ENCODE peak calls at places on chromosomes 13 and 19, in nine cellular contexts. One of them, this sample, is unnamed.

GRCh38 chr13:65985632-65986031 is 1244.5 kb downstream of the PCDH9 start:
- DNase-seq in A549: peak
- DNase-seq in neural progenitor cell: peak
- DNase-seq in cardiac muscle cell: no peak
- DNase-seq in AG04450: no peak
- DNase-seq in breast epithelium: no peak
- DNase-seq in colonic mucosa: peak
- DNase-seq in epithelial cell of proximal tubule: no peak
- DNase-seq in heart right ventricle: no peak
- DNase-seq in this sample: no peak

GRCh38 chr19:7540761-7541480 is 5.4 kb downstream of the PNPLA6 start:
- DNase-seq in A549: peak
- DNase-seq in neural progenitor cell: peak
- DNase-seq in cardiac muscle cell: peak
- DNase-seq in AG04450: no peak
- DNase-seq in breast epithelium: no peak
- DNase-seq in colonic mucosa: no peak
- DNase-seq in epithelial cell of proximal tubule: no peak
- DNase-seq in heart right ventricle: no peak
- DNase-seq in this sample: no peak

GRCh38 chr19:35155441-35155840 is 906 bp downstream of the FXYD5 start:
- DNase-seq in A549: no peak
- DNase-seq in neural progenitor cell: no peak
- DNase-seq in cardiac muscle cell: no peak
- DNase-seq in AG04450: no peak
- DNase-seq in breast epithelium: no peak
- DNase-seq in colonic mucosa: no peak
- DNase-seq in epithelial cell of proximal tubule: no peak
- DNase-seq in heart right ventricle: no peak
- DNase-seq in this sample: no peak

GRCh38 chr13:88887045-88887662 is 1216.0 kb downstream of the SLITRK5 start:
- DNase-seq in A549: no peak
- DNase-seq in neural progenitor cell: peak
- DNase-seq in cardiac muscle cell: peak
- DNase-seq in AG04450: no peak
- DNase-seq in breast epithelium: no peak
- DNase-seq in colonic mucosa: no peak
- DNase-seq in epithelial cell of proximal tubule: no peak
- DNase-seq in heart right ventricle: no peak
- DNase-seq in this sample: no peak

GRCh38 chr19:34459614-34460013 is 21.9 kb upstream of the WTIP start:
- DNase-seq in A549: no peak
- DNase-seq in neural progenitor cell: no peak
- DNase-seq in cardiac muscle cell: no peak
- DNase-seq in AG04450: no peak
- DNase-seq in breast epithelium: no peak
- DNase-seq in colonic mucosa: no peak
- DNase-seq in epithelial cell of proximal tubule: no peak
- DNase-seq in heart right ventricle: no peak
- DNase-seq in this sample: no peak

GRCh38 chr13:93217701-93218100 is 8.9 kb upstream of the GPC6 start:
- DNase-seq in A549: no peak
- DNase-seq in neural progenitor cell: no peak
- DNase-seq in cardiac muscle cell: no peak
- DNase-seq in AG04450: no peak
- DNase-seq in breast epithelium: no peak
- DNase-seq in colonic mucosa: no peak
- DNase-seq in epithelial cell of proximal tubule: no peak
- DNase-seq in heart right ventricle: no peak
- DNase-seq in this sample: no peak

GRCh38 chr13:72970956-72971355 is 87.8 kb upstream of the KLF5 start:
- DNase-seq in A549: no peak
- DNase-seq in neural progenitor cell: no peak
- DNase-seq in cardiac muscle cell: no peak
- DNase-seq in AG04450: peak
- DNase-seq in breast epithelium: no peak
- DNase-seq in colonic mucosa: no peak
- DNase-seq in epithelial cell of proximal tubule: no peak
- DNase-seq in heart right ventricle: no peak
- DNase-seq in this sample: no peak

GRCh38 chr13:28505543-28506135 is 10.7 kb upstream of the FLT1 start:
- DNase-seq in A549: no peak
- DNase-seq in neural progenitor cell: no peak
- DNase-seq in cardiac muscle cell: no peak
- DNase-seq in AG04450: no peak
- DNase-seq in breast epithelium: no peak
- DNase-seq in colonic mucosa: no peak
- DNase-seq in epithelial cell of proximal tubule: no peak
- DNase-seq in heart right ventricle: no peak
- DNase-seq in this sample: no peak

GRCh38 chr19:3849092-3849491 is 19.7 kb downstream of the ZFR2 start:
- DNase-seq in A549: no peak
- DNase-seq in neural progenitor cell: peak
- DNase-seq in cardiac muscle cell: peak
- DNase-seq in AG04450: no peak
- DNase-seq in breast epithelium: no peak
- DNase-seq in colonic mucosa: no peak
- DNase-seq in epithelial cell of proximal tubule: no peak
- DNase-seq in heart right ventricle: peak
- DNase-seq in this sample: no peak

GRCh38 chr19:29667941-29668340 is 2.7 kb downstream of the PLEKHF1 start:
- DNase-seq in A549: no peak
- DNase-seq in neural progenitor cell: no peak
- DNase-seq in cardiac muscle cell: no peak
- DNase-seq in AG04450: no peak
- DNase-seq in breast epithelium: no peak
- DNase-seq in colonic mucosa: no peak
- DNase-seq in epithelial cell of proximal tubule: no peak
- DNase-seq in heart right ventricle: no peak
- DNase-seq in this sample: no peak

GRCh38 chr19:15641901-15642491 is 1.3 kb downstream of the CYP4F3 start:
- DNase-seq in A549: no peak
- DNase-seq in neural progenitor cell: no peak
- DNase-seq in cardiac muscle cell: no peak
- DNase-seq in AG04450: no peak
- DNase-seq in breast epithelium: no peak
- DNase-seq in colonic mucosa: no peak
- DNase-seq in epithelial cell of proximal tubule: no peak
- DNase-seq in heart right ventricle: no peak
- DNase-seq in this sample: no peak

GRCh38 chr19:17170538-17171297 is 44.4 kb upstream of the USE1 start:
- DNase-seq in A549: no peak
- DNase-seq in neural progenitor cell: no peak
- DNase-seq in cardiac muscle cell: no peak
- DNase-seq in AG04450: no peak
- DNase-seq in breast epithelium: no peak
- DNase-seq in colonic mucosa: no peak
- DNase-seq in epithelial cell of proximal tubule: no peak
- DNase-seq in heart right ventricle: no peak
- DNase-seq in this sample: no peak

GRCh38 chr13:99155821-99156220 is 44.8 kb upstream of the UBAC2 start:
- DNase-seq in A549: no peak
- DNase-seq in neural progenitor cell: no peak
- DNase-seq in cardiac muscle cell: no peak
- DNase-seq in AG04450: no peak
- DNase-seq in breast epithelium: no peak
- DNase-seq in colonic mucosa: no peak
- DNase-seq in epithelial cell of proximal tubule: no peak
- DNase-seq in heart right ventricle: no peak
- DNase-seq in this sample: no peak

DNA sequence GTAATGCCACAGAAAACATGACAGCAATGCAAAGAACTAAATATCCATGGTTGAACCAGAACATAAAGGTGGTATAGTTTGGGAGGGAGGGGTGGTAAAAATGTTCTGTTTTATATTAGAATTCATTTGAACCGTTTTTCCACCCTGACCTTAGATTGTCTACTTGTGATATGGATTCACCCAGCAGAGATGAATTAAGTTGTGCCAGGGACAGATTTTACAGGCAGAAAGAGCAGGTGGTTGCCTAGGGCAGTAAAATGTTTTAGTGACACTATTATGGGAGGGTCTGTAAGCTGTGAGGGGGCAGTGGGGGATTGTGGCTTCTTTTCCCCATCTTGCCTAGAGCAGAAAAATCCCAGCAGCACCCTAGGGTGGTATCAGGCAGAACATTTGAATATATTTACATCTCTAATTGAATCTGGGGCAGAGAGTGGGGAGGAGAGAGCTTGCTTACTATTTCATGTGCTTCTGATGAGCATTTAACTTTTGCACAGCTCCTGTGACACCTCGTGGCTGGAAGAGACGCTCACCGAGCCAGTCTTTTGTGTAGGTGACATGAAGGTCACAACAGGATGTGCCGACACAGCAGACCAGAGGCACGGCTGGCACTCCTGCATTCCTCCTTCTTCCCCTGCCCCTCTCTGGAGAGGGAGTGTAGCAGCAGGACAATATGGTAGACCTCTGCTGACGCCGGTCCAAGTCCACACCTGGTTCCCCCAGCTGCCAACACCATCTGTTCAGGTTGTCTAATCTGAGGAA is 452.3 kb downstream of the IRS2 start:
- DNase-seq in A549: no peak
- DNase-seq in neural progenitor cell: no peak
- DNase-seq in cardiac muscle cell: no peak
- DNase-seq in AG04450: no peak
- DNase-seq in breast epithelium: no peak
- DNase-seq in colonic mucosa: no peak
- DNase-seq in epithelial cell of proximal tubule: no peak
- DNase-seq in heart right ventricle: peak
- DNase-seq in this sample: no peak
- TF ChIP-seq CTCF in A549: no peak
- TF ChIP-seq CTCF in neural progenitor cell: no peak
- TF ChIP-seq CTCF in cardiac muscle cell: no peak
- TF ChIP-seq CTCF in AG04450: no peak
- TF ChIP-seq CTCF in breast epithelium: no peak
- TF ChIP-seq CTCF in colonic mucosa: no peak
- TF ChIP-seq CTCF in epithelial cell of proximal tubule: no peak
- TF ChIP-seq CTCF in heart right ventricle: peak
- TF ChIP-seq CTCF in this sample: no peak

GRCh38 chr19:1510807-1511206 is 2.0 kb downstream of the ADAMTSL5 start:
- DNase-seq in A549: no peak
- DNase-seq in neural progenitor cell: no peak
- DNase-seq in cardiac muscle cell: no peak
- DNase-seq in AG04450: no peak
- DNase-seq in breast epithelium: no peak
- DNase-seq in colonic mucosa: no peak
- DNase-seq in epithelial cell of proximal tubule: no peak
- DNase-seq in heart right ventricle: no peak
- DNase-seq in this sample: no peak

GRCh38 chr19:1510442-1510806 is 2.4 kb downstream of the ADAMTSL5 start:
- DNase-seq in A549: no peak
- DNase-seq in neural progenitor cell: peak
- DNase-seq in cardiac muscle cell: no peak
- DNase-seq in AG04450: no peak
- DNase-seq in breast epithelium: no peak
- DNase-seq in colonic mucosa: no peak
- DNase-seq in epithelial cell of proximal tubule: no peak
- DNase-seq in heart right ventricle: no peak
- DNase-seq in this sample: no peak

GRCh38 chr19:1511318-1511988 is 1.4 kb downstream of the ADAMTSL5 start:
- DNase-seq in A549: no peak
- DNase-seq in neural progenitor cell: no peak
- DNase-seq in cardiac muscle cell: no peak
- DNase-seq in AG04450: no peak
- DNase-seq in breast epithelium: no peak
- DNase-seq in colonic mucosa: no peak
- DNase-seq in epithelial cell of proximal tubule: no peak
- DNase-seq in heart right ventricle: no peak
- DNase-seq in this sample: no peak

GRCh38 chr19:1512671-1513491 is at the start of gene ADAMTSL5:
- DNase-seq in A549: peak
- DNase-seq in neural progenitor cell: peak
- DNase-seq in cardiac muscle cell: peak
- DNase-seq in AG04450: no peak
- DNase-seq in breast epithelium: no peak
- DNase-seq in colonic mucosa: peak
- DNase-seq in epithelial cell of proximal tubule: no peak
- DNase-seq in heart right ventricle: peak
- DNase-seq in this sample: peak

GRCh38 chr19:1511989-1512338 is 855 bp downstream of the ADAMTSL5 start:
- DNase-seq in A549: no peak
- DNase-seq in neural progenitor cell: no peak
- DNase-seq in cardiac muscle cell: no peak
- DNase-seq in AG04450: no peak
- DNase-seq in breast epithelium: no peak
- DNase-seq in colonic mucosa: no peak
- DNase-seq in epithelial cell of proximal tubule: no peak
- DNase-seq in heart right ventricle: no peak
- DNase-seq in this sample: no peak
- H3K4me3 ChIP-seq in A549: no peak
- H3K4me3 ChIP-seq in neural progenitor cell: no peak
- H3K4me3 ChIP-seq in cardiac muscle cell: no peak
- H3K4me3 ChIP-seq in AG04450: no peak
- H3K4me3 ChIP-seq in breast epithelium: no peak
- H3K4me3 ChIP-seq in colonic mucosa: no peak
- H3K4me3 ChIP-seq in epithelial cell of proximal tubule: peak
- H3K4me3 ChIP-seq in heart right ventricle: peak
- H3K4me3 ChIP-seq in this sample: peak

GRCh38 chr13:113245858-113246791 is 36.7 kb downstream of the CUL4A start:
- DNase-seq in A549: peak
- DNase-seq in neural progenitor cell: peak
- DNase-seq in cardiac muscle cell: no peak
- DNase-seq in AG04450: no peak
- DNase-seq in breast epithelium: no peak
- DNase-seq in colonic mucosa: no peak
- DNase-seq in epithelial cell of proximal tubule: no peak
- DNase-seq in heart right ventricle: no peak
- DNase-seq in this sample: no peak
- TF ChIP-seq CTCF in A549: no peak
- TF ChIP-seq CTCF in neural progenitor cell: peak
- TF ChIP-seq CTCF in cardiac muscle cell: peak
- TF ChIP-seq CTCF in AG04450: peak
- TF ChIP-seq CTCF in breast epithelium: peak
- TF ChIP-seq CTCF in colonic mucosa: no peak
- TF ChIP-seq CTCF in epithelial cell of proximal tubule: peak
- TF ChIP-seq CTCF in heart right ventricle: peak
- TF ChIP-seq CTCF in this sample: peak

DNA sequence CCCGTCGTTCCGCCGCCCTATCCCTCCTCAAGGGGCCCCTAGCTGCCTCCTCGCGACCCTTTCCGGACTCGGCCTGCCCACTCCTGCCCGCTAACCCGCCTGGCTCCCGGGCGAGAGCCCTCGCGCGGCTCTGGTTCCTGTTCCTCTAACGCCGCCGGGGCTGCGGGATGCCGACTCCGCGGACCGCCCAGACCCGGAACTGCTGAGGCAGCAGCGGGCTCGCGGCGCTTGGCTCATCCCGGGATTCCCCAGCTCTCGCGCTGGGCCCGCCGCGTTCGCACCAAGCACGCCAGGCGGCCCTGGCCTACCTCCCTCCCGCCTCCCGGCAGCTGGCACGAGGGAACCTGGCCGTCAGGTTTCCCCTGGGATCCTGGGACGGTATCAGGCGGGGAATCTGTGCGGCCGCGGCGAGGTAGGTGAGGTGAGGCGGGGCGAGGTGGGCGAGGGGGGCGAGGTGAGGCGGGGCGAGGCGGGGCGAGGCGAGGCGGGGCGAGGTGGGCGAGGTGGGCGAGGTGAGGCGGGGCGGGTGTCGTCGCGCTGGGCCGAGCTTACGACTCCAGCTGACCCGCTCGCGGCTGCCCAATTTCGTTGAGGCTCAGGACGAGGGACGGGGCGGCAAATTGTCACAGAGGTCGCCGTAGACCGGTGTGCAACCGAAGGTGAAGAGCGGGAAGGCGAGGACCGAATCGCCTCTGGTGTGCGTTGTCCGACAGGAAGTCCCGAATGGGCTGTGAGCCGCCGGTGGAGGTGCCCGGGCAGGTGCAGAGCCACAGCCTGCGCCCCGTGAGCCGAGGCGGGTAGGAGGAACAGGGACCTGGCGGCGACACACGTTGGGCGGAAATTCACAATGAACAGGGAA is at the start of the genes CCDC122 and LACC1:
- DNase-seq in A549: peak
- DNase-seq in neural progenitor cell: peak
- DNase-seq in cardiac muscle cell: peak
- DNase-seq in AG04450: peak
- DNase-seq in breast epithelium: peak
- DNase-seq in colonic mucosa: peak
- DNase-seq in epithelial cell of proximal tubule: no peak
- DNase-seq in heart right ventricle: peak
- DNase-seq in this sample: peak
- H3K4me3 ChIP-seq in A549: peak
- H3K4me3 ChIP-seq in neural progenitor cell: peak
- H3K4me3 ChIP-seq in cardiac muscle cell: peak
- H3K4me3 ChIP-seq in AG04450: peak
- H3K4me3 ChIP-seq in breast epithelium: peak
- H3K4me3 ChIP-seq in colonic mucosa: peak
- H3K4me3 ChIP-seq in epithelial cell of proximal tubule: peak
- H3K4me3 ChIP-seq in heart right ventricle: peak
- H3K4me3 ChIP-seq in this sample: peak

This sample was measured in fibroblast of villous mesenchyme.